ENCODE peak calls at places on chromosomes 3 and 15, in five cellular contexts. O is K562, X is HepG2, Q is A549, U is GM12878. C is an unnamed sample.

GRCh38 chr3:128481438-128481942 is 11.5 kb downstream of the GATA2 start:
- DNase-seq in X (no peak), Q (no peak), O (no peak), U (no peak), C (no peak)

GRCh38 chr15:33310481-33311311 is at the start of gene RYR3:
- DNase-seq in X (no peak), Q (no peak), O (no peak), U (no peak), C (no peak)

GRCh38 chr3:69419276-69419675 is 33.4 kb upstream of the FRMD4B start:
- DNase-seq in X (no peak), U (no peak), Q (no peak), O (no peak), C (no peak)

GRCh38 chr3:134179508-134179907 is 71.2 kb downstream of the RYK start:
- DNase-seq in X (peak), U (no peak), Q (no peak), O (no peak), C (no peak)

GRCh38 chr3:86239956-86240355 is 751.0 kb downstream of the VGLL3 start:
- DNase-seq in X (no peak), U (no peak), Q (no peak), O (no peak), C (no peak)

GRCh38 chr3:71454513-71455423 is 128.8 kb downstream of the FOXP1 start:
- DNase-seq in U (no peak), X (no peak), O (no peak), Q (no peak), C (no peak)

GRCh38 chr15:62636823-62637320 is 405.7 kb upstream of the TPM1 start:
- DNase-seq in O (no peak), X (no peak), Q (no peak), U (no peak), C (no peak)

GRCh38 chr3:151009981-151010380 is 37.5 kb upstream of the CLRN1 start:
- DNase-seq in O (no peak), X (no peak), Q (no peak), U (no peak), C (no peak)

GRCh38 chr3:110504901-110505300 is 566.7 kb upstream of the NECTIN3 start:
- DNase-seq in O (peak), X (no peak), Q (no peak), U (no peak), C (no peak)

GRCh38 chr15:77025066-77025435 is 30.1 kb downstream of the PSTPIP1 start:
- DNase-seq in O (no peak), U (no peak), X (no peak), Q (no peak), C (no peak)

GRCh38 chr3:177731644-177732268 is 534.5 kb upstream of the TBL1XR1 start:
- DNase-seq in Q (no peak), O (no peak), U (no peak), X (no peak), C (no peak)

GRCh38 chr15:68635142-68635541 is 56.3 kb downstream of the CORO2B start:
- DNase-seq in X (no peak), U (no peak), O (no peak), Q (no peak), C (no peak)

GRCh38 chr3:111081008-111081545 is 9.5 kb downstream of the NECTIN3 start:
- DNase-seq in U (no peak), X (no peak), O (no peak), Q (no peak), C (no peak)

GRCh38 chr3:57783186-57784088 is 27.3 kb downstream of the SLMAP start:
- DNase-seq in O (no peak), Q (no peak), U (no peak), X (no peak), C (no peak)

GRCh38 chr15:71329041-71329440 is 213.8 kb downstream of the THSD4 start:
- DNase-seq in U (no peak), O (no peak), X (no peak), Q (no peak), C (no peak)

GRCh38 chr3:49791571-49791970 is 5.2 kb upstream of the IP6K1 start:
- DNase-seq in Q (no peak), X (no peak), O (no peak), U (no peak), C (no peak)

GRCh38 chr15:41809121-41809520 is 18.8 kb upstream of the JMJD7 start:
- DNase-seq in U (no peak), X (no peak), Q (no peak), O (no peak), C (no peak)

GRCh38 chr3:3119393-3119851 is 7.3 kb upstream of the TRNT1 start:
- DNase-seq in X (no peak), O (no peak), Q (no peak), U (no peak), C (no peak)

GRCh38 chr15:47736123-47736786 is 18.9 kb downstream of the SEMA6D start:
- DNase-seq in X (no peak), O (no peak), Q (no peak), U (no peak), C (no peak)

GRCh38 chr3:190380184-190380583 is 7.8 kb upstream of the CLDN16 start:
- DNase-seq in Q (no peak), U (no peak), X (no peak), O (no peak), C (no peak)

GRCh38 chr3:193016437-193016887 is 98.8 kb upstream of the MB21D2 start:
- DNase-seq in X (no peak), O (no peak), U (no peak), Q (no peak), C (no peak)

GRCh38 chr15:57158589-57158988 is 217.7 kb upstream of the CGNL1 start:
- DNase-seq in U (no peak), X (no peak), O (no peak), Q (no peak), C (no peak)

GRCh38 chr3:78049501-78049900 is 1009.6 kb downstream of the ROBO2 start:
- DNase-seq in O (no peak), X (no peak), Q (no peak), U (no peak), C (no peak)

GRCh38 chr3:38327335-38328009 is 19.1 kb upstream of the XYLB start:
- DNase-seq in X (no peak), O (no peak), U (no peak), Q (no peak), C (peak)

GRCh38 chr3:45693941-45694521 is 4.8 kb downstream of the SACM1L start:
- DNase-seq in O (peak), Q (no peak), U (no peak), X (no peak), C (peak)

GRCh38 chr15:100878601-100879000 is 1.0 kb upstream of the ALDH1A3 start:
- DNase-seq in U (no peak), O (no peak), X (no peak), Q (no peak), C (no peak)

GRCh38 chr15:100879046-100879445 is 585 bp upstream of the ALDH1A3 start:
- DNase-seq in O (no peak), Q (peak), X (no peak), U (no peak), C (no peak)

GRCh38 chr15:100875976-100876375 is 3.7 kb upstream of the ALDH1A3 start:
- DNase-seq in O (no peak), X (no peak), U (no peak), Q (no peak), C (no peak)

GRCh38 chr15:100878130-100878529 is 1.5 kb upstream of the ALDH1A3 start:
- DNase-seq in Q (no peak), X (no peak), U (no peak), O (no peak), C (no peak)

GRCh38 chr15:100877551-100877950 is 2.1 kb upstream of the ALDH1A3 start:
- DNase-seq in Q (no peak), U (no peak), O (no peak), X (no peak), C (no peak)
- TF ChIP-seq MAX in Q (no peak), U (no peak), O (no peak), X (no peak), C (no peak)

DNA sequence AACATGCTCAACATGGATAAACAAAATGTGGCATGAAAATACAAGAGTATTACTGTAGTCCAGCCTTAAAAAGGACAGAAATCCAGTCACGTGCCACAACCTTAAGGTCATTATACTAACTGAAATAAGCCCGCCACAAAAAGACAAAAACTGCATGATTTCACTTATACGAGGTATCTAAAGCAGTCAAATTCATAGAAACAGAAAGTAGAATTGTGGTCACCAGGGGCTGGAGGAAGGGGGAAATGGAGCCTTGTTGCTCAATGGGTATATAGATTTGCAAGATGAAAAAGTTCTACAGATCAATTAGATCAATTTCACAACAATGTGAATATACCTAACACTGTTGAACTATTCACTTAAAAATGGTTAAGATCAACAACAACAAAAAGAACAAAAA is 7.4 kb downstream of the GLB1 start:
- DNase-seq in Q (no peak), X (no peak), O (no peak), U (peak), C (peak)
- H3K4me3 ChIP-seq in Q (no peak), X (no peak), O (no peak), U (no peak), C (no peak)

GRCh38 chr15:99122831-99123705 is 18.2 kb downstream of the SYNM start:
- DNase-seq in Q (no peak), O (no peak), U (no peak), X (no peak), C (no peak)

GRCh38 chr15:99121691-99122410 is 17.0 kb downstream of the SYNM start:
- DNase-seq in Q (no peak), X (no peak), O (no peak), U (no peak), C (no peak)

GRCh38 chr15:99124641-99125040 is 19.8 kb downstream of the SYNM start:
- DNase-seq in Q (no peak), X (no peak), U (no peak), O (no peak), C (peak)

GRCh38 chr15:99125061-99125990 is 20.4 kb downstream of the SYNM start:
- DNase-seq in X (no peak), Q (no peak), O (no peak), U (no peak), C (no peak)

GRCh38 chr15:99123706-99124451 is 19.0 kb downstream of the SYNM start:
- DNase-seq in U (no peak), Q (peak), X (peak), O (peak), C (peak)
- TF ChIP-seq MAX in U (no peak), Q (peak), X (peak), O (no peak), C (no peak)

DNA sequence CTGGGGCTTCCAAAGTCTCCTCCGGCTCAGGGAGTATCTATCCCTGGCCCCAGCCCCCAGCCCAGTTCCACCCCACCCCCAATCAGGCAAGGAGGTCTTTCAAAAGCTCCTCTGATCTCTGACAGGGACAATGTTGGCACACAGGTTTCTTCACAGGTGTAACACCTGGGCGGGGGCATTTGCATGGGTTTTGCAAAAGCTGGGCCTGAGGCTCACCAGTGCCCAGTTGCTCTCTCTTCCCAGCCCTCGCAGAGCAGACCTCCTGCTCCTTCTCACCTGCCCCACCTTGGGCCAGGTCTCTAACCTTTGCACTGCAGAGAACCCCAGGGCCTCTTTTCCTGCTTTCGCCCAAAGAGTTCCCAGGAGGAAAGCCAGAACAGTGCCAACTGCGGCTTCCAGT is 8.6 kb upstream of the CSK start:
- DNase-seq in X (no peak), Q (no peak), U (no peak), O (no peak), C (no peak)
- H3K4me3 ChIP-seq in X (peak), Q (no peak), U (no peak), O (no peak), C (no peak)

GRCh38 chr3:40969341-40969740 is 230.0 kb upstream of the CTNNB1 start:
- DNase-seq in U (no peak), O (no peak), X (no peak), Q (no peak), C (no peak)
- TF ChIP-seq MAX in U (no peak), O (no peak), X (no peak), Q (no peak), C (no peak)

DNA sequence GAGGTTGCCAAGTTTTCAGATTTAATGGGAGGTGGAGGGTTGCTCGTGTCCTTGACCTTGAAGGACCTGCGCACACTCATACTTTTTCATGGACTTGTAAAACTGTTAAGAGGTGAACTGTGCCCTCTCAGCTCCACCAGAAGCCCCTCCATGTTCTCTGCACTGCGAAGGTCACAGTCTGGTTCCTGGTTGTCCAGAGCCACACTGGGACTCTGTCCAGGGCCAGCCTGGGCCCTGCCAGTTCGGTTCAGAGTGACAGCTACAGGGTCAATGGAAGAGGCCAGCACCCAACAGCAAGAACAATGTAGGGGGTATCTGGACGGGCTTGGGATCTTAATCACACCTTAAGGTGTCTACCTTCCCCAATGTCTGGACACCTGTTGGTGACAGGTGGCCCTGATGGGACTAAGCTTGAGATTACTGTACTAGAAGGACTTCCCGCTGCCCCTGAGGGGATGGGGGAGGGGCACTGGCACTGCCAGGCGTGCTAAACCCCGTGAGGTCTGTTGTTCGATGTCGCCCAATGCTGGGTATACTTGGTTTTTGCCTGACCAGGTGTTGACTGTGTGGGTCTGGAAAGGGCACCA is 34.7 kb downstream of the GRK7 start:
- DNase-seq in O (no peak), X (no peak), U (no peak), Q (no peak), C (no peak)
- H3K4me3 ChIP-seq in O (no peak), X (peak), U (no peak), Q (no peak), C (peak)

DNA sequence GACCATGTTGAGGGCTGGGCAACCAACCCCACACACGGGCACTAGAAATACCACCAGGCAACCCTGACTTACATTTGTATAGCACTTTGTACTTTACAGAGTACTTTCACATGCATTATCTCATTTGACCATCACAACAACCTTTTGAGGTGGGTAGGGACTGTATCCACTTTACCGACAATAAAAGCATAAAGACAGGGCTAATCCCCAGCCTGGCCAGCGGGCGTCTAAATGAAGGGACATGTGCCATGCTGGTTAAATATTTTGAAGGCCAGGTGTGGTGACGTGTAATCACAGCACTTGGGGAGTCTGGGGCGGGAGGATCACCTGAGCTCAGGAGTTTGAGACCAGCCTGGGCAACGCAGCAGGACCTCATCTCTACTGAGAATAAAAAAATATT is 23.6 kb downstream of the RASGRP1 start:
- DNase-seq in X (no peak), U (no peak), Q (no peak), O (no peak), C (no peak)
- TF ChIP-seq MAX in X (no peak), U (no peak), Q (no peak), O (no peak), C (no peak)

DNA sequence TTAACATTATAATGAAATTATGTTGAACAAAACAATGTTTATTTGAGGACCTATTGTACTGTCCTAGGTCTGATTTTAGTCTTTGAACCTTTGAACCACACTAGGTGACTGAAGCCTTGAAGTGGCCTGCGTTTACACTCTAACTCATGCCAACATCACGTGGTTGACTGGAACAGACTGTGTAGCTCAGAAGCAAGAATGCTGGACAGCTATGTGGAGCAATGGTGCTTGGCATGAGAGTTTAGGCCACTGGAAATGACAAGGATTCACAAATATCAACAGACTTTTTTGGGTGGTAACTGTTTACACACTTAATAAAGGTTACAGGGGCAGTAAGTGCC is 391.5 kb downstream of the RAP2B start:
- DNase-seq in X (peak), Q (no peak), O (no peak), U (no peak), C (no peak)
- H3K4me3 ChIP-seq in X (no peak), Q (no peak), O (no peak), U (no peak), C (no peak)

GRCh38 chr15:90667063-90667754 is 49.9 kb upstream of the BLM start:
- DNase-seq in O (no peak), Q (no peak), X (no peak), U (no peak), C (peak)

GRCh38 chr15:90665288-90666134 is 51.6 kb upstream of the BLM start:
- DNase-seq in U (peak), X (peak), Q (peak), O (peak), C (peak)

GRCh38 chr15:90660195-90660995 is 56.8 kb upstream of the BLM start:
- DNase-seq in Q (peak), U (peak), O (peak), X (no peak), C (peak)

GRCh38 chr15:90666135-90666909 is 50.8 kb upstream of the BLM start:
- DNase-seq in O (no peak), Q (peak), X (no peak), U (no peak), C (no peak)

DNA sequence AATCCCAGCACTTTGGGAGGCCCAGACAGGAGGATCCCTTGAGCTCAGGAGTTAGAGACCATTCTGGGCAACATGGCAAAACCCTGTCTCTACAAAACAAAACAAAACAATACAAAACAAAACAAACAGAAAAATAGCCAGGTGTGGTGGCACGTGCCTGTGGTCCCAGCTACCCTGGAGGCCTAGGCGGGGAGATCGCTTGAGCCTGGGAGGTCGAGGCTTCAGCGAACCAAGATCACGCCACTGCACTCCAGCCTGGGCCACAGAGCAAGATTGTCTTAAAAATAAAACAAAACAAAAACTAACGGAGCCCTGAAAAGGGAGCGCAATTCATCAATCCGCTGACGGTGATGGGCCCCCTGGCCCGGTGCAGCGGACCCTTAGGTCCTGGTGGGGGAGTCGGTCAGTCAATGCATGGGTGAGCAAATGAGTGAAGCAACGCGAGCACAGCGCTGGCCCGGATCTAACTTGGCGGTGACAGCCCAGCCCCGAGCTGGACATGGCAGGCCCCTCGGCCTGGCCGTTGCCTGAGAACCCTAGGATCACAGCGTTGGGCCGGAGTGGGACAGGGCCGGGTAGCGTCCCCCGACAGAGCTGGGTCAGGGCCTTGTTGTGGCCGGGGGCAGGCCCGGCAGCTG is 52.4 kb upstream of the BLM start:
- DNase-seq in X (peak), O (no peak), U (no peak), Q (no peak), C (peak)
- TF ChIP-seq MAX in X (peak), O (peak), U (no peak), Q (no peak), C (no peak)

DNA sequence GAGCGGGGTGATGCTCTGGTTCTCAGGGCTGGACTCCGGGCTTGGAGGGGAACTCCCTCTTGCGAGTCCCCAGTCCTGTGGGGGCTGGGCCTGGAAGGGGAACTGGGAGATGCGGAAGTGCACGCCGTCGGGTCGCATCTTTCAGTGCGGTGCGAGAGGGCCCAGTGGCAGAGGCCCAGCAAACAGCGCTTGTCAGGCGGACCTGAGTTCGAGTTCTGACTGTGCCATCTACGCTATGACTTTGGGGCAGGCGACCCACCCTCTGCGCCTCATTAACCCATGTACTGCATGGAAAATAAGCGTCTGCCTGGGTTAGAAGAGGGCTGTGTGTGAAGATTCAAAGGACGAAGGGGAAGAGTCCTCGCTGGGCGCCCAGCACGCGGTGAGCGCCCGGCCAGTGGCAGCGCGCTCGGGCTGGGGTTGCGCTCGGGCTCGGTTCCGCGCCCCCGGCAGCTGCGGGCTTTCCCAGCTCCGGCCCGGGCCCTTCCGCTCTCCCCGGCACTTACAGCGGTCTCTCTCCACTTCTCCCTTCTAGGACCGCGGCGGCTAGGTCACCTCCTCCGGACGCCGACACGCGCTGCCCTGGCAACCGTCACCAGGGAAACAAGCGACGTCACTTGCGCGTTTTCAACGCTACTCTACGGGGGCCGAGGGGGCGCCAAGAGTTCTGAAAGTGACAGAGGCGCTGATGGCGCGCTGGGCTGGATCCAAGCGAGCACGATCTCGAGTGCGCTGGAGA is at the start of gene CCDC13:
- DNase-seq in Q (peak), U (peak), O (peak), X (no peak), C (peak)
- H3K4me3 ChIP-seq in Q (peak), U (peak), O (no peak), X (no peak), C (peak)